ENCODE peak calls at places on chromosome 13, in six cellular contexts. G is GM23248, T is PC-3, C is mesenchymal stem cell, Q is fibroblast of lung, A is K562. S is an unnamed sample.

GRCh38 chr13:105341758-105342157 is 1193.7 kb downstream of the EFNB2 start:
- DNase-seq in G (no peak), T (no peak), C (no peak), Q (no peak), A (no peak), S (no peak)

GRCh38 chr13:29520671-29521070 is 74.8 kb downstream of the SLC7A1 start:
- DNase-seq in G (peak), T (peak), C (peak), Q (peak), A (no peak), S (no peak)

GRCh38 chr13:113140677-113141590 is 17.5 kb upstream of the PROZ start:
- DNase-seq in G (no peak), T (no peak), C (no peak), Q (no peak), A (no peak), S (no peak)

GRCh38 chr13:44710576-44710975 is 134.4 kb upstream of the TSC22D1 start:
- DNase-seq in G (peak), T (peak), C (peak), Q (peak), A (no peak), S (no peak)

GRCh38 chr13:67230243-67230773 is at the start of gene PCDH9:
- DNase-seq in G (peak), T (peak), C (peak), Q (peak), A (peak), S (peak)

GRCh38 chr13:68081051-68081450 is 850.9 kb upstream of the PCDH9 start:
- DNase-seq in G (no peak), T (no peak), C (no peak), Q (no peak), A (no peak), S (peak)

GRCh38 chr13:50126378-50127016 is 111.3 kb downstream of the KCNRG start:
- DNase-seq in G (peak), T (peak), C (peak), Q (peak), A (no peak), S (peak)

GRCh38 chr13:52405369-52405766 is 604 bp downstream of the THSD1 start:
- DNase-seq in G (peak), T (no peak), C (no peak), Q (no peak), A (no peak), S (no peak)

GRCh38 chr13:49711218-49711863 is 20.1 kb upstream of the EBPL start:
- DNase-seq in G (peak), T (peak), C (peak), Q (peak), A (no peak), S (no peak)

GRCh38 chr13:88042489-88042888 is 371.3 kb downstream of the SLITRK5 start:
- DNase-seq in G (no peak), T (peak), C (peak), Q (peak), A (no peak), S (no peak)

GRCh38 chr13:113963376-113963775 is 10.5 kb downstream of the C13orf46 start:
- DNase-seq in G (no peak), T (no peak), C (no peak), Q (no peak), A (no peak), S (no peak)

GRCh38 chr13:22009500-22009899 is 338.6 kb downstream of the FGF9 start:
- DNase-seq in G (no peak), T (no peak), C (no peak), Q (no peak), A (no peak), S (no peak)

GRCh38 chr13:60627071-60627686 is 230.2 kb downstream of the TDRD3 start:
- DNase-seq in G (peak), T (peak), C (peak), Q (peak), A (peak), S (peak)
- H3K4me2 ChIP-seq in G (no peak), T (no peak), C (no peak), Q (no peak), A (no peak), S (no peak)

GRCh38 chr13:36628986-36629385 is 44.8 kb upstream of the SERTM1 start:
- DNase-seq in G (no peak), T (peak), C (no peak), Q (no peak), A (no peak), S (no peak)
- H3K4me2 ChIP-seq in G (no peak), T (no peak), C (no peak), Q (no peak), A (no peak), S (no peak)

GRCh38 chr13:110523838-110524237 is 37.7 kb downstream of the RAB20 start:
- DNase-seq in G (no peak), T (no peak), C (no peak), Q (no peak), A (no peak), S (no peak)
- H3K4me2 ChIP-seq in G (no peak), T (peak), C (no peak), Q (no peak), A (no peak), S (no peak)

GRCh38 chr13:77544365-77544764 is 8.9 kb downstream of the SCEL start:
- DNase-seq in G (peak), T (peak), C (peak), Q (peak), A (no peak), S (no peak)
- H3K4me2 ChIP-seq in G (no peak), T (peak), C (no peak), Q (no peak), A (no peak), S (no peak)

GRCh38 chr13:27053902-27054595 is 117.6 kb downstream of the USP12 start:
- DNase-seq in G (peak), T (peak), C (peak), Q (peak), A (no peak), S (no peak)

GRCh38 chr13:27054760-27055159 is 116.9 kb downstream of the USP12 start:
- DNase-seq in G (no peak), T (no peak), C (no peak), Q (no peak), A (no peak), S (no peak)

GRCh38 chr13:27057817-27058216 is 113.8 kb downstream of the USP12 start:
- DNase-seq in G (no peak), T (no peak), C (no peak), Q (no peak), A (no peak), S (no peak)

GRCh38 chr13:27055501-27055900 is 116.1 kb downstream of the USP12 start:
- DNase-seq in G (no peak), T (no peak), C (no peak), Q (no peak), A (no peak), S (no peak)

DNA sequence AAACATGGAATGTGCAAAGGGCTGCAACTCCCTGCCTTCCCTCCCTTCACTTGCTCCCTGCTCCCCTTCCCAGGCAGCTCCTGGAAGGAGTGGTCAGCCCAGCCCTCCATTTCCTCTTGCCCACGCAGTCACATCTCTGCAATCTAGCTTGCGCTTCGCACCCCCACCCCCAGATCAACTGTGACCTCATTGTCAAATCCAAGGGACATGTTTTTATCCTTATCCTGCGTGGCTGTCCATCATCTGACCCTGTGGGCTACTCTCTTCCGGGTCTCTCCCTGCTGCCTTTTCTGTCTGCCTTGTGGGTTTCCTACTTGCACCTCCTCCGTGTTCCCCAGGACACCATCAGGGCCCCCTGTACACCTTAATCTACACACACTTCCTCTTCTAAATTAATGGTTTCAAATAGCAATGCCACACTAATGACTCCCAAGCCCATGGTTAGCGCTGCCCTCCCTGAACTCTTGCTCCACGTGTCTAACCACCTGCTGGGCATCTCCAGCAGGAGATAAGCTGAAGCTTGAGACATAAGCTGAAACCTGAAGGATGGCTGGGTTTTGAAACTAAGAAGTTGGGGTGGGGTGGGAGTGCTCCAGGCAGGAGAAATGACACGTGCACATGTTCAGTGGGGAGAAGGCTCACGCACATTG is 118.3 kb downstream of the USP12 start:
- DNase-seq in G (peak), T (no peak), C (no peak), Q (no peak), A (peak), S (no peak)
- H3K4me2 ChIP-seq in G (peak), T (peak), C (no peak), Q (no peak), A (peak), S (no peak)

GRCh38 chr13:107867701-107868661 is 347.4 kb downstream of the LIG4 start:
- DNase-seq in G (peak), T (peak), C (peak), Q (peak), A (peak), S (no peak)

GRCh38 chr13:107865643-107866006 is 349.7 kb downstream of the LIG4 start:
- DNase-seq in G (peak), T (no peak), C (peak), Q (peak), A (no peak), S (no peak)

GRCh38 chr13:107864543-107865460 is 350.5 kb downstream of the LIG4 start:
- DNase-seq in G (peak), T (peak), C (peak), Q (peak), A (peak), S (peak)

GRCh38 chr13:107866666-107867623 is 348.4 kb downstream of the LIG4 start:
- DNase-seq in G (peak), T (peak), C (peak), Q (peak), A (peak), S (no peak)

GRCh38 chr13:107866007-107866665 is 349.2 kb downstream of the LIG4 start:
- DNase-seq in G (peak), T (peak), C (peak), Q (no peak), A (peak), S (no peak)
- H3K4me2 ChIP-seq in G (peak), T (peak), C (peak), Q (peak), A (peak), S (no peak)

DNA sequence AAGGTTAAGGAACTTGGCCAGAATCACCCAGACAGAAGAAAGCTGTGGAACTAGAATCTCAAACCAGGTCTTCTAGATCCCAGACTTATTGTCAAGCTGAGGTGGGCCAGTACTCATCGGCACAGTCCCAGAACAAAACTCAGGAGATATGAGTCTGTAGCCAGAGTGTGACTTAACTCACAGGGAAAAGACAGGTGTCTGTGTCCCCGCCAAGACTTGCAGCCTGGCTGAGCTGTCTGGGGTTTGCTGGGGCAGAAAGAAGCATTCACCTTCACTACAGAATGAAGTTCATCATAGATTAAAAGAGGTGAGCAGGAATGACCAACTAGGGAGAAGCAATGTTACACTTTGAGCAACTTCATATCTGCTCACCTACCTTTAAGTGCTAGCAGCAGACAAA is 257.2 kb downstream of the FOXO1 start:
- DNase-seq in G (no peak), T (no peak), C (no peak), Q (no peak), A (no peak), S (no peak)
- H3K4me2 ChIP-seq in G (no peak), T (peak), C (no peak), Q (no peak), A (no peak), S (no peak)

S was measured in Karpas-422.